ENCODE peak calls at places on chromosomes 12 and 14, in seven cellular contexts. J is PC-3, N is activated B cell treated with CpG ODN at 0.5 μM for 24 hours, I is HFFc6, T is mesothelial cell of epicardium, V is psoas muscle, W is upper lobe of right lung. K is an unnamed sample.

GRCh38 chr14:105861985-105862465 is 335.6 kb downstream of the TMEM121 start:
- DNase-seq in T (no peak), W (no peak), N (peak), V (no peak), I (no peak), J (no peak), K (peak)

GRCh38 chr14:54535126-54535525 is 25.4 kb downstream of the CGRRF1 start:
- DNase-seq in N (no peak), J (peak), W (no peak), I (peak), V (no peak), T (no peak), K (no peak)

GRCh38 chr12:92570056-92570753 is 132.6 kb upstream of the PLEKHG7 start:
- DNase-seq in W (no peak), J (peak), N (no peak), V (no peak), T (peak), I (peak), K (no peak)

GRCh38 chr14:38862381-38862780 is 240.7 kb downstream of the SEC23A start:
- DNase-seq in N (no peak), V (no peak), T (no peak), I (no peak), J (no peak), W (no peak), K (no peak)

GRCh38 chr14:82604819-82605218 is 1071.2 kb upstream of the SEL1L start:
- DNase-seq in T (no peak), I (no peak), J (no peak), W (no peak), N (no peak), V (no peak), K (no peak)

GRCh38 chr12:89212339-89212771 is 139.9 kb downstream of the DUSP6 start:
- DNase-seq in W (no peak), I (no peak), J (peak), N (no peak), V (peak), T (no peak), K (no peak)

GRCh38 chr12:91804533-91804932 is 341.1 kb downstream of the BTG1 start:
- DNase-seq in W (no peak), I (no peak), T (no peak), J (peak), N (no peak), V (no peak), K (no peak)

GRCh38 chr14:103204852-103205540 is 81.7 kb downstream of the TNFAIP2 start:
- DNase-seq in I (peak), V (no peak), J (no peak), T (no peak), W (peak), N (no peak), K (no peak)

GRCh38 chr12:88163371-88163770 is 21.3 kb downstream of the TMTC3 start:
- DNase-seq in N (no peak), I (no peak), J (no peak), T (no peak), V (no peak), W (no peak), K (no peak)

GRCh38 chr14:80425686-80426085 is 214.4 kb upstream of the DIO2 start:
- DNase-seq in T (no peak), N (no peak), I (peak), W (no peak), J (peak), V (no peak), K (no peak)

GRCh38 chr12:76636141-76636692 is 76.6 kb upstream of the OSBPL8 start:
- DNase-seq in I (no peak), T (no peak), N (no peak), V (no peak), W (no peak), J (peak), K (no peak)

GRCh38 chr14:96256420-96256819 is 410 bp downstream of the BDKRB1 start:
- DNase-seq in V (no peak), T (no peak), J (no peak), N (no peak), W (no peak), I (peak), K (no peak)
- TF ChIP-seq CTCF in V (no peak), T (no peak), J (no peak), N (no peak), W (no peak), I (peak), K (no peak)

DNA sequence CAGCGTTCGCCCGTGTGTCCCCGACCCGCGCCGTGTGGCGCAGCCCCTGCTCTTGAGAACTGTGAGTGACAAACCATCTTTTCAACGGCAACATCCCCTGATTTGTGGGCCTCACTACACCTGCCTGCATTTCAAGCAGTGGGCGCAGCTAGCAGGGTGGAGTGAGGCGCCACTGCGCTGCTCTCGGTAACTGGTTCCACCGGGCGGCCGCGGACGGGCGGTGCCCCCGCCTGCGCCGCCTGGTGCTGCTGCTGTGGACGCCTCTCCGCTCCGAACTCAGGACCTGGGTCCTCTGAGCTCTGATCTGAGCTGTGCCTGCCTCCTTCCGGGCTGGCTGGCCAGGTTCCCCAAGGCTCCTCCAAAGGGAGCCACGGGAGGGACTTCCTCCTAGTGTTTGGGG is 5.9 kb upstream of the DEGS2 start:
- DNase-seq in W (peak), I (no peak), T (no peak), V (no peak), N (no peak), J (no peak), K (no peak)
- TF ChIP-seq CTCF in W (no peak), I (no peak), T (no peak), V (no peak), N (no peak), J (no peak), K (no peak)

DNA sequence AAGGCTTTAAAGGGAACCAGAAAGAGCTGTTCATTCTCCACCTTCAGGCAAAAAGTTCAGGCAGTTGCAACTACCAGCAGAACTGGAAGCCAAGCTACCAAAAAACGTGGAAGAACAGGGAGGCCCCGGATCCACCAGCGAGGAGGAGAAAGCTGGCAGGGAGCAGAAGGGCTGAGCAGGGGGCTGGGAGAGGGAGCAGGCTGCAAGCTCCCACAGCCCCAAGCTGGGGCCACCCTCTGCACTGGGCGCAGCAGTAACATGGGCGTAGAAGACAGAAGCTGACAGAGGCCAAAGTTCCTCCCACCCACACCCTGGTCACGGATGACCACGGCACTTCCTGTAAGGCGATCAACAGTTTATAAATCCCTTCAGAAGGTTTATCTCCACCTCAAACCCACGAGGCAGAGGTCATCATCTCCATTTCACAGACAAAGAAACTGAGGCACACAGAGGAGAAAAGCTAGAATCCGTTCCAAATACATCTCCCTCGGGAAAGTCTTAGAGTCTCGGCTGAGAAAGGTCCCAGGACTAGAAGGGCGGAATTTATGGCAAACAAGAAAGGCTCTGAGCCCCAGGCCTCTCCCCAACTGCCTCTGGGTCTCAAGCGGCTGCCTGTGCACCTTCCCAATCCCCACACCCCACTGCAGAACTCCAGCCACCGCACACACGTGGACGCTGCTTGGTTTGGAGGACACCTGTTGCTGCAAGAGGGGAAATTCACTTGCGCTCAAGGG is 1.8 kb downstream of the CCDC85C start:
- DNase-seq in T (no peak), I (peak), V (no peak), W (peak), N (no peak), J (peak), K (no peak)
- TF ChIP-seq CTCF in T (no peak), I (no peak), V (no peak), W (no peak), N (no peak), J (no peak), K (no peak)

GRCh38 chr14:64938972-64939816 is 3.4 kb downstream of the GPX2 start:
- DNase-seq in T (no peak), J (no peak), V (no peak), W (no peak), N (no peak), I (no peak), K (no peak)

GRCh38 chr14:64937176-64937820 is 5.2 kb downstream of the GPX2 start:
- DNase-seq in W (no peak), I (no peak), T (no peak), N (no peak), J (no peak), V (no peak), K (no peak)

GRCh38 chr14:64935508-64935907 is 7.0 kb downstream of the GPX2 start:
- DNase-seq in T (no peak), N (no peak), W (no peak), V (no peak), J (no peak), I (no peak), K (no peak)

GRCh38 chr14:64939817-64940190 is 2.7 kb downstream of the GPX2 start:
- DNase-seq in I (no peak), T (no peak), J (no peak), N (no peak), W (no peak), V (no peak), K (no peak)

GRCh38 chr14:64937821-64938193 is 4.7 kb downstream of the GPX2 start:
- DNase-seq in T (no peak), W (no peak), I (no peak), J (peak), N (no peak), V (no peak), K (no peak)
- TF ChIP-seq CTCF in T (no peak), W (peak), I (peak), J (peak), N (no peak), V (peak), K (no peak)

GRCh38 chr12:124680863-124681778 is 113.7 kb upstream of the NCOR2 start:
- DNase-seq in W (no peak), N (peak), I (peak), T (no peak), V (peak), J (peak), K (no peak)
- TF ChIP-seq CTCF in W (peak), N (no peak), I (peak), T (no peak), V (peak), J (peak), K (no peak)

GRCh38 chr12:112967858-112968257 is 10.5 kb upstream of the OAS2 start:
- DNase-seq in T (no peak), N (no peak), W (no peak), J (no peak), I (no peak), V (no peak), K (no peak)
- TF ChIP-seq CTCF in T (no peak), N (no peak), W (no peak), J (no peak), I (no peak), V (no peak), K (no peak)

GRCh38 chr12:52310622-52311281 is 10.4 kb downstream of the KRT83 start:
- DNase-seq in I (peak), W (no peak), N (no peak), V (no peak), T (no peak), J (no peak), K (no peak)

GRCh38 chr12:52307836-52308806 is 13.1 kb downstream of the KRT83 start:
- DNase-seq in I (no peak), J (peak), V (peak), N (no peak), W (peak), T (peak), K (peak)

GRCh38 chr12:52308807-52309425 is 12.3 kb downstream of the KRT83 start:
- DNase-seq in W (no peak), N (no peak), T (no peak), V (no peak), I (no peak), J (no peak), K (no peak)

GRCh38 chr12:52300796-52301691 is 9.7 kb upstream of the KRT81 start:
- DNase-seq in T (no peak), N (no peak), W (no peak), J (no peak), I (no peak), V (no peak), K (no peak)

GRCh38 chr12:52305921-52306705 is 14.8 kb upstream of the KRT81 start:
- DNase-seq in T (no peak), N (no peak), J (no peak), W (no peak), I (no peak), V (no peak), K (no peak)
- TF ChIP-seq CTCF in T (no peak), N (no peak), J (peak), W (peak), I (peak), V (no peak), K (peak)

GRCh38 chr12:21606175-21606574 is 1.5 kb upstream of the GYS2 start:
- DNase-seq in N (no peak), V (no peak), J (no peak), W (no peak), I (no peak), T (no peak), K (no peak)

GRCh38 chr12:21604245-21605101 is at the start of gene GYS2:
- DNase-seq in I (no peak), V (no peak), J (no peak), N (no peak), W (no peak), T (no peak), K (no peak)

GRCh38 chr12:21602774-21603173 is 1.9 kb downstream of the GYS2 start:
- DNase-seq in V (no peak), T (no peak), W (no peak), J (no peak), I (no peak), N (no peak), K (no peak)

GRCh38 chr12:21607701-21608100 is 3.1 kb upstream of the GYS2 start:
- DNase-seq in J (peak), N (no peak), T (no peak), I (peak), V (no peak), W (no peak), K (no peak)
- TF ChIP-seq CTCF in J (peak), N (no peak), T (no peak), I (peak), V (peak), W (peak), K (no peak)

DNA sequence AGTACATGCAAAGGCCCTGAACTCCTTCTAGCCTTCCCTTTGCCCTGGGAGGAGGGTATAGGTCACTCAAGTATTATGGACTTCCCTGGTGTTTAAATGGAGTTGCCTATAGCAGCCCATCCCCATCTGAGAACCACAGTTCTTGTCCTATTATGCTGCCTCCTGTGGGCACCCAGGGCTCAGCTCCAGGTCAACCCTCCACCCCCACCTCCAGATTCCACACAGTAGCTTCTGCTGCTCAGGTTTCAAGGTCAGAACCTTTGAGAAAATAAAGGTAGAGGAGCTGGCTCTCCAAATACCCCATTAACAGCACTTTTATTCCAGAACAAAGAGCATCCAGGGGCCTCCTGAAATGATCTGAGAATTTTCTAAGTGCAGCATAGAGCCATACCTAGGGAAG is 57.4 kb downstream of the ACTN1 start:
- DNase-seq in V (no peak), W (no peak), I (no peak), T (no peak), J (no peak), N (no peak), K (no peak)
- TF ChIP-seq CTCF in V (no peak), W (no peak), I (no peak), T (no peak), J (peak), N (no peak), K (no peak)

DNA sequence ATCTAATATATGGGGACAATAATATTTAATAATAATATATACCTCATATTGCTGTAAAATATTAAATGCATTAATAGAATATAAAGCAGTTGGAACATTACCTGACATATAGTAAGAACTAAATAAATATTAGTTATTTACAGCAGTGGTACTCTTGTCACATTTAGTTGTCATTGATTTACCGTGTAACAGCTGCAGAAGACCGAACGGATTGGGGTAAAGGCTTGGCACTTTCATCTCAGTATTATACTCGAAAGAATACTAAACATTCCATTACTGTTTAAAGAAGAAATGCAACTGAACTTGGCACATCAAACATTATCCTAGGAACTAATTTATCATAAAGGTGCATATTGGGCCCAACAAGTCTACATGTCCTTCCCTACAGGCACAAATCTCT is 61.1 kb downstream of the ITPR2 start:
- DNase-seq in T (no peak), V (no peak), I (no peak), J (no peak), N (no peak), W (no peak), K (no peak)
- TF ChIP-seq CTCF in T (no peak), V (no peak), I (no peak), J (no peak), N (no peak), W (no peak), K (no peak)